ENCODE peak calls at places on chromosomes 12 and 14, in nine cellular contexts. One of them, this sample, is unnamed.

GRCh38 chr12:64252708-64253107 is 30.6 kb upstream of the KICS2 start:
- DNase-seq in PC-3: no peak
- DNase-seq in HFFc6: no peak
- DNase-seq in fibroblast of pulmonary artery: peak
- DNase-seq in Panc1: no peak
- DNase-seq in HCT116: no peak
- DNase-seq in epithelial cell of proximal tubule: no peak
- DNase-seq in activated B cell treated with CpG ODN at 0.5 μM for 24 hours: no peak
- DNase-seq in tibial artery: no peak
- DNase-seq in this sample: no peak

GRCh38 chr14:54502602-54503001 is 7.1 kb upstream of the CGRRF1 start:
- DNase-seq in tibial artery: no peak
- DNase-seq in HCT116: no peak
- DNase-seq in Panc1: no peak
- DNase-seq in activated B cell treated with CpG ODN at 0.5 μM for 24 hours: no peak
- DNase-seq in HFFc6: no peak
- DNase-seq in PC-3: no peak
- DNase-seq in epithelial cell of proximal tubule: no peak
- DNase-seq in fibroblast of pulmonary artery: no peak
- DNase-seq in this sample: no peak

GRCh38 chr12:102484017-102484731 is 3.8 kb upstream of the IGF1 start:
- DNase-seq in HCT116: peak
- DNase-seq in epithelial cell of proximal tubule: no peak
- DNase-seq in HFFc6: peak
- DNase-seq in tibial artery: peak
- DNase-seq in Panc1: peak
- DNase-seq in fibroblast of pulmonary artery: peak
- DNase-seq in PC-3: peak
- DNase-seq in activated B cell treated with CpG ODN at 0.5 μM for 24 hours: peak
- DNase-seq in this sample: peak

GRCh38 chr14:104051092-104051813 is 34.2 kb upstream of the ASPG start:
- DNase-seq in HFFc6: no peak
- DNase-seq in Panc1: no peak
- DNase-seq in PC-3: no peak
- DNase-seq in activated B cell treated with CpG ODN at 0.5 μM for 24 hours: no peak
- DNase-seq in HCT116: no peak
- DNase-seq in epithelial cell of proximal tubule: no peak
- DNase-seq in fibroblast of pulmonary artery: no peak
- DNase-seq in tibial artery: no peak
- DNase-seq in this sample: no peak

GRCh38 chr12:93274937-93275336 is 102.8 kb upstream of the NUDT4 start:
- DNase-seq in PC-3: no peak
- DNase-seq in activated B cell treated with CpG ODN at 0.5 μM for 24 hours: no peak
- DNase-seq in tibial artery: no peak
- DNase-seq in fibroblast of pulmonary artery: no peak
- DNase-seq in HFFc6: no peak
- DNase-seq in Panc1: no peak
- DNase-seq in epithelial cell of proximal tubule: no peak
- DNase-seq in HCT116: no peak
- DNase-seq in this sample: no peak

GRCh38 chr14:31362746-31363145 is 57.6 kb downstream of the HEATR5A start:
- DNase-seq in activated B cell treated with CpG ODN at 0.5 μM for 24 hours: no peak
- DNase-seq in PC-3: peak
- DNase-seq in Panc1: no peak
- DNase-seq in epithelial cell of proximal tubule: no peak
- DNase-seq in tibial artery: no peak
- DNase-seq in HCT116: no peak
- DNase-seq in fibroblast of pulmonary artery: no peak
- DNase-seq in HFFc6: no peak
- DNase-seq in this sample: no peak

GRCh38 chr14:104108570-104109060 is 23.1 kb downstream of the ASPG start:
- DNase-seq in epithelial cell of proximal tubule: no peak
- DNase-seq in PC-3: no peak
- DNase-seq in Panc1: no peak
- DNase-seq in fibroblast of pulmonary artery: no peak
- DNase-seq in activated B cell treated with CpG ODN at 0.5 μM for 24 hours: no peak
- DNase-seq in HFFc6: no peak
- DNase-seq in tibial artery: peak
- DNase-seq in HCT116: no peak
- DNase-seq in this sample: no peak

GRCh38 chr12:89305373-89305772 is 46.9 kb downstream of the DUSP6 start:
- DNase-seq in HCT116: no peak
- DNase-seq in fibroblast of pulmonary artery: no peak
- DNase-seq in activated B cell treated with CpG ODN at 0.5 μM for 24 hours: no peak
- DNase-seq in epithelial cell of proximal tubule: no peak
- DNase-seq in Panc1: no peak
- DNase-seq in HFFc6: no peak
- DNase-seq in tibial artery: no peak
- DNase-seq in PC-3: no peak
- DNase-seq in this sample: no peak

GRCh38 chr14:103496776-103497175 is 25.9 kb downstream of the CKB start:
- DNase-seq in activated B cell treated with CpG ODN at 0.5 μM for 24 hours: no peak
- DNase-seq in Panc1: no peak
- DNase-seq in epithelial cell of proximal tubule: no peak
- DNase-seq in fibroblast of pulmonary artery: no peak
- DNase-seq in HFFc6: no peak
- DNase-seq in tibial artery: no peak
- DNase-seq in PC-3: no peak
- DNase-seq in HCT116: no peak
- DNase-seq in this sample: no peak

GRCh38 chr14:80117876-80118275 is 93.4 kb downstream of the DIO2 start:
- DNase-seq in fibroblast of pulmonary artery: no peak
- DNase-seq in tibial artery: no peak
- DNase-seq in activated B cell treated with CpG ODN at 0.5 μM for 24 hours: no peak
- DNase-seq in epithelial cell of proximal tubule: no peak
- DNase-seq in PC-3: no peak
- DNase-seq in Panc1: no peak
- DNase-seq in HFFc6: no peak
- DNase-seq in HCT116: no peak
- DNase-seq in this sample: no peak

GRCh38 chr12:79782197-79782890 is 91.6 kb upstream of the PAWR start:
- DNase-seq in epithelial cell of proximal tubule: no peak
- DNase-seq in PC-3: no peak
- DNase-seq in fibroblast of pulmonary artery: peak
- DNase-seq in HFFc6: peak
- DNase-seq in activated B cell treated with CpG ODN at 0.5 μM for 24 hours: no peak
- DNase-seq in tibial artery: no peak
- DNase-seq in Panc1: no peak
- DNase-seq in HCT116: no peak
- DNase-seq in this sample: no peak

GRCh38 chr12:128337456-128338160 is 70.6 kb downstream of the TMEM132C start:
- DNase-seq in PC-3: no peak
- DNase-seq in HCT116: no peak
- DNase-seq in fibroblast of pulmonary artery: no peak
- DNase-seq in activated B cell treated with CpG ODN at 0.5 μM for 24 hours: no peak
- DNase-seq in Panc1: no peak
- DNase-seq in tibial artery: no peak
- DNase-seq in epithelial cell of proximal tubule: no peak
- DNase-seq in HFFc6: no peak
- DNase-seq in this sample: no peak

GRCh38 chr14:103543140-103543539 is 14.1 kb downstream of the TRMT61A start:
- DNase-seq in tibial artery: no peak
- DNase-seq in epithelial cell of proximal tubule: no peak
- DNase-seq in activated B cell treated with CpG ODN at 0.5 μM for 24 hours: no peak
- DNase-seq in HFFc6: no peak
- DNase-seq in PC-3: no peak
- DNase-seq in Panc1: no peak
- DNase-seq in HCT116: no peak
- DNase-seq in fibroblast of pulmonary artery: no peak
- DNase-seq in this sample: no peak

GRCh38 chr12:112938751-112939150 is 477 bp downstream of the OAS3 start:
- DNase-seq in HFFc6: no peak
- DNase-seq in tibial artery: no peak
- DNase-seq in PC-3: peak
- DNase-seq in HCT116: no peak
- DNase-seq in fibroblast of pulmonary artery: no peak
- DNase-seq in activated B cell treated with CpG ODN at 0.5 μM for 24 hours: no peak
- DNase-seq in epithelial cell of proximal tubule: no peak
- DNase-seq in Panc1: no peak
- DNase-seq in this sample: no peak

GRCh38 chr12:116376354-116377193 is 99.1 kb upstream of the MED13L start:
- DNase-seq in epithelial cell of proximal tubule: no peak
- DNase-seq in HCT116: no peak
- DNase-seq in HFFc6: peak
- DNase-seq in fibroblast of pulmonary artery: peak
- DNase-seq in PC-3: peak
- DNase-seq in activated B cell treated with CpG ODN at 0.5 μM for 24 hours: no peak
- DNase-seq in Panc1: no peak
- DNase-seq in tibial artery: peak
- DNase-seq in this sample: no peak

GRCh38 chr12:2290091-2290490 is 237.3 kb downstream of the CACNA1C start:
- DNase-seq in HFFc6: no peak
- DNase-seq in PC-3: no peak
- DNase-seq in activated B cell treated with CpG ODN at 0.5 μM for 24 hours: no peak
- DNase-seq in HCT116: no peak
- DNase-seq in fibroblast of pulmonary artery: no peak
- DNase-seq in tibial artery: no peak
- DNase-seq in epithelial cell of proximal tubule: no peak
- DNase-seq in Panc1: no peak
- DNase-seq in this sample: no peak

GRCh38 chr12:1716911-1717310 is 26.0 kb downstream of the ADIPOR2 start:
- DNase-seq in HFFc6: no peak
- DNase-seq in epithelial cell of proximal tubule: no peak
- DNase-seq in fibroblast of pulmonary artery: no peak
- DNase-seq in PC-3: no peak
- DNase-seq in activated B cell treated with CpG ODN at 0.5 μM for 24 hours: no peak
- DNase-seq in Panc1: no peak
- DNase-seq in tibial artery: no peak
- DNase-seq in HCT116: no peak
- DNase-seq in this sample: no peak

GRCh38 chr12:52366738-52367485 is at the start of gene KRT85:
- DNase-seq in epithelial cell of proximal tubule: no peak
- DNase-seq in HFFc6: no peak
- DNase-seq in fibroblast of pulmonary artery: no peak
- DNase-seq in HCT116: no peak
- DNase-seq in tibial artery: peak
- DNase-seq in PC-3: no peak
- DNase-seq in activated B cell treated with CpG ODN at 0.5 μM for 24 hours: no peak
- DNase-seq in Panc1: no peak
- DNase-seq in this sample: no peak
- TF ChIP-seq CTCF in epithelial cell of proximal tubule: no peak
- TF ChIP-seq CTCF in HFFc6: no peak
- TF ChIP-seq CTCF in fibroblast of pulmonary artery: no peak
- TF ChIP-seq CTCF in HCT116: no peak
- TF ChIP-seq CTCF in tibial artery: no peak
- TF ChIP-seq CTCF in PC-3: no peak
- TF ChIP-seq CTCF in activated B cell treated with CpG ODN at 0.5 μM for 24 hours: no peak
- TF ChIP-seq CTCF in Panc1: no peak
- TF ChIP-seq CTCF in this sample: no peak

DNA sequence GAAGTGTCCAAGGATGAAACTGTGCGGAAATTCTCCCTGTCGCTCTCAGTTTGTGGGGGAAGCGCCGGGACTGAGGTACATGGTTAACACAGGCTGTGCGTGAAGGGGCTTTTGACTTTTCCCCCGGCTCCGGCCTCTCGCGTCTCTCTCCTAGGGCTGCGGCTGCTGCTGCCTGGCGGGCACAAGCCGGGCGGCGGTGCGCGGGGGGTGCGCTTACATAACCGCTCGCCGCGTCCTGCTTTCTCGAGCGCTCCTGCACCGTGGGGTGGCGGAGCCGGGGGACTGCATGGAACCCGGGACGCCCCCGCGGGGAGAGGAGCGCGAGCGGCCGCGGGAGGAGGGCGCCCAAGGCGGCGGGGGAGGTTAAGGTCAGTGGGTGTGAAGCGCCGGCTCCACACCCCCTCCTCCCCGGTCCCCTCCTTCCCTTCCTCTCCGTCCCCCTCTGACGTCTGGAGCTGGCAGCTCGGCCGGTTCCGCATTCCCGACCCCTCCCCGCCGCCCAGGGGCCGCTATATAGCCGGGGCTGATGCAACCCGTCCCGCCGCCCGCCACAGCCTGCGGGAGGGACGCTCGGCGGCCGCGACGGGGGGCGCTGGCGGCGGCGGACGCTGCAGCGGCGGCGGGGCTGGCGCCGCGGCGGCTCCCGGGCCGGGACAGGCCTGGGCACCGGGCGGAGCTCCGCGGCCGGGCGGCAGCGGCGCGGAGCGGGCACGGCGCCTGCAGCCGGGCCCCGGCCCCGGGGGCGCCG is at the start of gene JDP2:
- DNase-seq in epithelial cell of proximal tubule: no peak
- DNase-seq in PC-3: peak
- DNase-seq in HFFc6: peak
- DNase-seq in tibial artery: peak
- DNase-seq in fibroblast of pulmonary artery: peak
- DNase-seq in activated B cell treated with CpG ODN at 0.5 μM for 24 hours: peak
- DNase-seq in Panc1: no peak
- DNase-seq in HCT116: peak
- DNase-seq in this sample: peak
- TF ChIP-seq CTCF in epithelial cell of proximal tubule: peak
- TF ChIP-seq CTCF in PC-3: no peak
- TF ChIP-seq CTCF in HFFc6: peak
- TF ChIP-seq CTCF in tibial artery: no peak
- TF ChIP-seq CTCF in fibroblast of pulmonary artery: no peak
- TF ChIP-seq CTCF in activated B cell treated with CpG ODN at 0.5 μM for 24 hours: no peak
- TF ChIP-seq CTCF in Panc1: no peak
- TF ChIP-seq CTCF in HCT116: no peak
- TF ChIP-seq CTCF in this sample: no peak

GRCh38 chr12:51926718-51927117 is 19.4 kb downstream of the ACVRL1 start:
- DNase-seq in activated B cell treated with CpG ODN at 0.5 μM for 24 hours: no peak
- DNase-seq in fibroblast of pulmonary artery: peak
- DNase-seq in tibial artery: peak
- DNase-seq in HFFc6: no peak
- DNase-seq in HCT116: peak
- DNase-seq in epithelial cell of proximal tubule: no peak
- DNase-seq in Panc1: no peak
- DNase-seq in PC-3: peak
- DNase-seq in this sample: peak
- TF ChIP-seq CTCF in activated B cell treated with CpG ODN at 0.5 μM for 24 hours: no peak
- TF ChIP-seq CTCF in fibroblast of pulmonary artery: peak
- TF ChIP-seq CTCF in tibial artery: peak
- TF ChIP-seq CTCF in HFFc6: peak
- TF ChIP-seq CTCF in HCT116: peak
- TF ChIP-seq CTCF in epithelial cell of proximal tubule: peak
- TF ChIP-seq CTCF in Panc1: peak
- TF ChIP-seq CTCF in PC-3: peak
- TF ChIP-seq CTCF in this sample: peak

DNA sequence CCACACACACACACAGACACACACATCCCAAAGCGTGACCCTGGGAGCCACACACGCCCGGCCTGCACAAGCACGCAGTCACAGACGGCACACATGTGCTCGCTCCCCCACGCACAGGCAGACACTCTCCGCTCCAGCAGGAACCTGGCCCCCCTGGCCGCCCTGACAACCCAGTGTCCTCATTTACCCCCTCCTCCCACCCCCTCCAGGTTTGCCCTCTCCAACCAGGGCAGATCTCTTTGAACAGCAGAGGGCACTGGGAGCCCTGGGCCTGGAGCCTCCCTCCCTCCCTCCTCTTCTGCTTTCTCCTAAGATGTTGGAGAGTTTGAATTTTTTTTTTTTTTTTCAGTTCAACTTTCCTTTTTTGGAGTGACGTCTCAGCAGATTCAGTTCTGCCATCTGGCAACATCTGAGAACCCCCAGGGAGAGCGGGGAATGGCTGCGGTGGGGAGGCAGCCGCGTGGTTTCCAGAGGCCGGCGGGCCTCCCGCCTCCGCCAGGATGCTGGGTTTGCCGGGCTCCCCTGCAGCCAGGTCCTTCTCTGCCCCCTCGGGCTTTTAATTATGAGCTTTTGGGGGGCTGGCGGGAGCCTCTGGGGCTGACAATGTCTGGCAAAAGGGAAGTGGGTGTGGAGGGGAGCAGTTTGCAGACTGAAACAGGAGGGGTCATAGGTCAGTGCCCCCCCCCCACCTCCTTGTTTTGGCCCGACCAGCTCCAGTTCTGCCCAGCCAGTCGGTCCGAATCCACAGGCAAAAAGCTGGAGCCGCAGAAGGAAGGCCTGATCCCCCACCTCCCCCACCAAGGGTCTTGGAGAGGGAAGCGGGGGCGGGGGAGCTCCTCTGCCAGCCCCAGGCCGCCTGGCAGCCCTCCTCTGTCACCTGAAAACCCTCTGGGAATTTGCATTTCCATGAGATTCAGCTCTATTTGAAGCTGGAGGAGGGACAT is 1.3 kb upstream of the NCOR2 start:
- DNase-seq in Panc1: no peak
- DNase-seq in PC-3: peak
- DNase-seq in fibroblast of pulmonary artery: peak
- DNase-seq in HFFc6: peak
- DNase-seq in epithelial cell of proximal tubule: no peak
- DNase-seq in activated B cell treated with CpG ODN at 0.5 μM for 24 hours: peak
- DNase-seq in HCT116: no peak
- DNase-seq in tibial artery: peak
- DNase-seq in this sample: peak
- TF ChIP-seq CTCF in Panc1: no peak
- TF ChIP-seq CTCF in PC-3: peak
- TF ChIP-seq CTCF in fibroblast of pulmonary artery: peak
- TF ChIP-seq CTCF in HFFc6: peak
- TF ChIP-seq CTCF in epithelial cell of proximal tubule: peak
- TF ChIP-seq CTCF in activated B cell treated with CpG ODN at 0.5 μM for 24 hours: no peak
- TF ChIP-seq CTCF in HCT116: peak
- TF ChIP-seq CTCF in tibial artery: peak
- TF ChIP-seq CTCF in this sample: no peak